ENCODE peak calls at places on chromosomes 6 and 20, in four cellular contexts. F is right cardiac atrium, M is OCI-LY7, S is tibial nerve. Y is an unnamed sample.

GRCh38 chr6:118768904-118769325 is 117.5 kb upstream of the CEP85L start:
- DNase-seq in M (no peak), F (no peak), S (peak; percentile 8), Y (no peak)

GRCh38 chr6:6560909-6561308 is 27.6 kb upstream of the LY86 start:
- DNase-seq in S (no peak), F (no peak), M (peak; percentile 28), Y (no peak)

GRCh38 chr20:12207875-12208274 is 290.2 kb downstream of the BTBD3 start:
- DNase-seq in M (peak; percentile 4), F (no peak), S (no peak), Y (peak; percentile 5)

GRCh38 chr20:41055679-41056078 is 27.1 kb downstream of the TOP1 start:
- DNase-seq in M (no peak), F (no peak), S (no peak), Y (no peak)

GRCh38 chr6:167116109-167116837 is 6.6 kb upstream of the CCR6 start:
- DNase-seq in M (no peak), S (peak; percentile 9), F (no peak), Y (no peak)

GRCh38 chr6:6543181-6543879 is 45.2 kb upstream of the LY86 start:
- DNase-seq in M (peak; percentile 20), F (peak; percentile 39), S (peak; percentile 28), Y (no peak)

GRCh38 chr6:139588076-139588639 is 213.7 kb upstream of the CITED2 start:
- DNase-seq in F (no peak), M (no peak), S (no peak), Y (no peak)

GRCh38 chr6:84575264-84575663 is 189.1 kb downstream of the TBX18 start:
- DNase-seq in M (no peak), S (no peak), F (no peak), Y (no peak)

GRCh38 chr6:98308564-98308963 is 525.8 kb upstream of the POU3F2 start:
- DNase-seq in M (no peak), F (no peak), S (no peak), Y (no peak)

GRCh38 chr6:90194371-90194841 is 102.2 kb downstream of the BACH2 start:
- DNase-seq in S (no peak), F (no peak), M (no peak), Y (peak; percentile 60)

GRCh38 chr6:27720607-27721580 is 191.3 kb downstream of the OR2B2 start:
- DNase-seq in S (no peak), F (no peak), M (no peak), Y (no peak)

GRCh38 chr6:124679392-124679791 is 282.8 kb upstream of the RNF217 start:
- DNase-seq in F (no peak), M (no peak), S (no peak), Y (no peak)

GRCh38 chr6:33080127-33081089 is 4.6 kb downstream of the HLA-DPB1 start:
- DNase-seq in F (peak; percentile 92), M (no peak), S (peak; percentile 50), Y (no peak)

GRCh38 chr20:51350941-51351631 is 191.4 kb downstream of the NFATC2 start:
- DNase-seq in M (no peak), F (no peak), S (no peak), Y (peak; percentile 54)

GRCh38 chr20:24670341-24670821 is 201.0 kb downstream of the SYNDIG1 start:
- DNase-seq in M (no peak), F (no peak), S (no peak), Y (no peak)

GRCh38 chr20:830011-830521 is 3.4 kb upstream of the FAM110A start:
- DNase-seq in S (no peak), M (no peak), F (no peak), Y (no peak)

GRCh38 chr6:106823732-106824351 is 150.7 kb downstream of the CD24 start:
- DNase-seq in M (no peak), S (no peak), F (no peak), Y (no peak)

GRCh38 chr6:155270566-155271091 is 6.8 kb downstream of the CLDN20 start:
- DNase-seq in F (no peak), M (no peak), S (no peak), Y (no peak)

GRCh38 chr6:88141641-88142298 is 24.4 kb downstream of the CNR1 start:
- DNase-seq in M (peak; percentile 95), S (no peak), F (no peak), Y (no peak)

GRCh38 chr6:149941583-149942460 is at the start of gene ULBP2:
- DNase-seq in M (peak; percentile 83), F (peak; percentile 94), S (peak; percentile 58), Y (peak; percentile 90)

GRCh38 chr20:38674178-38675133 is 49.8 kb upstream of the SLC32A1 start:
- DNase-seq in F (peak; percentile 67), S (no peak), M (peak; percentile 86), Y (peak; percentile 18)

GRCh38 chr20:53215166-53215565 is 243.0 kb downstream of the TSHZ2 start:
- DNase-seq in S (no peak), F (no peak), M (no peak), Y (no peak)
- H3K4me3 ChIP-seq in S (no peak overlapping the region), F (no peak overlapping the region), M (no peak overlapping the region), Y (no peak overlapping the region)

GRCh38 chr6:152301806-152302568 is 335.2 kb downstream of the SYNE1 start:
- DNase-seq in F (peak; percentile 96), M (peak; percentile 91), S (peak; percentile 69), Y (peak; percentile 84)

GRCh38 chr6:152299336-152299735 is 337.8 kb downstream of the SYNE1 start:
- DNase-seq in F (no peak), M (peak; percentile 53), S (no peak), Y (no peak)

GRCh38 chr6:152298055-152298647 is 339.0 kb downstream of the SYNE1 start:
- DNase-seq in M (peak; percentile 49), F (no peak), S (no peak), Y (no peak)

GRCh38 chr6:152300517-152300916 is 336.6 kb downstream of the SYNE1 start:
- DNase-seq in S (no peak), F (no peak), M (peak; percentile 28), Y (no peak)

DNA sequence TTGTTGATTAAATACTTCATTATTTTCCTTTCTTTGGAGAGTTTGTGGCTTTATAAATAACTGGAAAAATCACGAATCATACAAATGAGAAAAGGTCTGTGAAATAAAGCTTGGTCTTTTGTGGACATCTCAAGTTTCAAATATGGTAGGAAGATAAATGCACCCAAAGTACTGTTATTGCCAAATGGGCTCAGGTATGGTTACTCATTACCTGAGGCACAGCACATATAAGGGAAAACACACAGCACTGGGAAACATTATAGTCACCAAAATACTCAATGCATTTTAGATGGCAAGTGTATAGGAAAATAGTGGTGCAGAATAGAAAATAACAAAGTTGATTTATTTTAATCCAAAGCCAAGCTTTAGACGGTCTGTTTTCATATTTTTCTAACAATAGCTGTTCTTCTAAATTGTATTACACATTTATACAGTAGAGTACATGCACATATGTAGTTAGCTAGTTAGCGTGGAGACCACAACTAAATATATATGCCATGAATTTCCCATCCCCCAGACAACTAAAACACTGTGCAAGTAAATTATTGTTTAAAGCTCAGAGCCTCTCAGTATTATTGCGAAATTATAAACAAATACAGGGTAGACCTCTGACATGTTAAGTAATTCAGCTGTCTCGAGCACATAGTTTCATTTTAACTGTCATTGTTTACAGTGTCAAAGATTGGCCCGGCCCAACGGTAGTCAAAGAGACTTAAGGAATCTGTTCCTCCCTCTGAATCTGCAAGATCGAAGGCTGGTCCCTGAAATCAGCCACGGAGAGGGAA is 335.9 kb downstream of the SYNE1 start:
- DNase-seq in F (no peak), S (no peak), M (no peak), Y (no peak)
- H3K4me1 ChIP-seq in F (peaks cover 3% of the 10 kb centered on the region), S (no peaks in the 10 kb centered on the region), M (peaks cover 50% of the 10 kb centered on the region), Y (peaks cover 5% of the 10 kb centered on the region)

DNA sequence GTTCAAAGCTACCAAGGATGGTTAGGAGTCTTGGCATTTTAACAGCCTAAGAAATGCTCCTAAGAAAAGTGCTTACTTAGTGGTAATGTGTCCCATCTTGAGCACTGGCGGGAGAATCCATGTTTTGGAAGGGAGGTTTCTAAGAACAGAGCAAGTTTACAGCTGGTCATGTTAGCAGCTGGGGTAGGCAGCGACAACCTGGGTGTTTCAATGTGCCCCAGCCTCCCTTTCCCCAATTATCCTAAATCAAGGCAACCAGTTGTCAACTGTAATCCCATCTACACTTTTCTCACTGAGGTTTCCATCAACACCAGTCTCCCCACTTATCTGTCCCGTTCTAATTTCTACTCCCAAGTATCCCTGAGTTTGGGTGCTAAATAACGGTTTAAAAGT is 1.7 kb upstream of the JAG1 start:
- DNase-seq in S (no peak), F (no peak), M (no peak), Y (no peak)
- H3K27ac ChIP-seq in S (peak overlapping the region; percentile 95), F (no peak overlapping the region), M (no peak overlapping the region), Y (no peak overlapping the region)

DNA sequence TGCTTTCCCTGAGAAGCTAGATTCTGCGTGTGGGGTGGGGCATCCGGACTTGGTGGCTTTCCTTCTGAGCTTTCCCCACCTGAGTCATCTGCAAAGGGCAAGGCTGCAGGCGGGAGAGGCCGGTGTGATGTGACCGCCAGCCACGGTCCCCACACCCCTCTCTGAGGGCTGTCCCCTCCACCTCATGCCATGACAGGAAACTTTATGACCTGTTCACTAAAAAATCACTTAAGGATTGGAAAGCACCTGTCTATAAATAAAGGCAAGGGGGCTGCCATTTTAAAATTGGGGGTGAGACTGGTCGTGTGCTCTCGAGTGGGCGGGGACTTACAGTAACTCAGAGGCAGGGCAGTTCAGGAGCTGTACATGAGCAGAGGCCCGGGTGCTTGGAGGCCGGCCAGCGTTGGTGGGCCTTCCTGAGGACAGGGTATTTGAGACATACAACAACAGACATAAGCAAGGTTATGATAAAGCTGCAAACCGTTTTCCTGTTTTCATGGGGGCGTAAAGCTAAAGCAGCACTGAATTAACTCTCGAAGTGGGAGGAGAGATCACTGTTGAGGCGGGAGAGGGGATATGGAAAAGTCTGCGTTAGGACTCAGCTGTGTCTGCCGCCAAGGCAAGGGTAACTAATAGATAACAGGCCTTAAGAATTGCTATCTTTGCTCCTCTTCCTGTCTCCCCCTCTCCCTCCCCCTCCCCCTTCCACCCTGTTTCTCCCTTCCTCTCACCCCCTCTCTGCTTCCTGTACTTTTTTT is 16.1 kb upstream of the SERPINB1 start:
- DNase-seq in S (no peak), F (peak; percentile 87), M (peak; percentile 70), Y (peak; percentile 68)
- H3K4me3 ChIP-seq in S (no peak overlapping the region), F (no peak overlapping the region), M (peak overlapping the region; percentile 39), Y (no peak overlapping the region)

DNA sequence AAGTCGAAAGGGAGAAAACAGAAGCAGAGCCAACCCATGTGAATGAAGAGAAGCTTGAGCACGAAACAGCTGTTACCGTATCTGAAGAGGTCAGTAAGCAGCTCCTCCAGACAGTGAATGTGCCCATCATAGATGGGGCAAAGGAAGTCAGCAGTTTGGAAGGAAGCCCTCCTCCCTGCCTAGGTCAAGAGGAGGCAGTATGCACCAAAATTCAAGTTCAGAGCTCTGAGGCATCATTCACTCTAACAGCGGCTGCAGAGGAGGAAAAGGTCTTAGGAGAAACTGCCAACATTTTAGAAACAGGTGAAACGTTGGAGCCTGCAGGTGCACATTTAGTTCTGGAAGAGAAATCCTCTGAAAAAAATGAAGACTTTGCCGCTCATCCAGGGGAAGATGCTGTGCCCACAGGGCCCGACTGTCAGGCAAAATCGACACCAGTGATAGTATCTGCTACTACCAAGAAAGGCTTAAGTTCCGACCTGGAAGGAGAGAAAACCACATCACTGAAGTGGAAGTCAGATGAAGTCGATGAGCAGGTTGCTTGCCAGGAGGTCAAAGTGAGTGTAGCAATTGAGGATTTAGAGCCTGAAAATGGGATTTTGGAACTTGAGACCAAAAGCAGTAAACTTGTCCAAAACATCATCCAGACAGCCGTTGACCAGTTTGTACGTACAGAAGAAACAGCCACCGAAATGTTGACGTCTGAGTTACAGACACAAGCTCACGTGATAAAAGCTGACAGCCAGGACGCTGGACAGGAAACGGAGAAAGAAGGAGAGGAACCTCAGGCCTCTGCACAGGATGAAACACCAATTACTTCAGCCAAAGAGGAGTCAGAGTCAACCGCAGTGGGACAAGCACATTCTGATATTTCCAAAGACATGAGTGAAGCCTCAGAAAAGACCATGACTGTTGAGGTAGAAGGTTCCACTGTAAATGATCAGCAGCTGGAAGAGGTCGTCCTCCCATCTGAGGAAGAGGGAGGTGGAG is 38.7 kb downstream of the ZBTB2 start:
- DNase-seq in M (no peak), S (no peak), F (no peak), Y (no peak)
- H3K4me1 ChIP-seq in M (no peaks in the 10 kb centered on the region), S (no peaks in the 10 kb centered on the region), F (peaks cover 2% of the 10 kb centered on the region), Y (peaks cover 3% of the 10 kb centered on the region)

Y was measured in SJSA1.